ENCODE peak calls at places on chromosome 18, in eight cellular contexts. One of them, this sample, is unnamed.

GRCh38 chr18:62697636-62698035 is 17.7 kb upstream of the PHLPP1 start:
- DNase-seq in NT2/D1: no peak
- DNase-seq in Panc1: no peak
- DNase-seq in fibroblast of the conjunctiva: no peak
- DNase-seq in GM04503: no peak
- DNase-seq in fibroblast of the aortic adventitia: no peak
- DNase-seq in HT-29: no peak
- DNase-seq in T-helper 2 cell: no peak
- DNase-seq in this sample: no peak

GRCh38 chr18:60053747-60054304 is 154.0 kb downstream of the PMAIP1 start:
- DNase-seq in T-helper 2 cell: no peak
- DNase-seq in Panc1: peak
- DNase-seq in HT-29: peak
- DNase-seq in GM04503: peak
- DNase-seq in fibroblast of the aortic adventitia: peak
- DNase-seq in fibroblast of the conjunctiva: peak
- DNase-seq in NT2/D1: no peak
- DNase-seq in this sample: peak

GRCh38 chr18:76493213-76494107 is 1.6 kb downstream of the ZNF516 start:
- DNase-seq in HT-29: no peak
- DNase-seq in GM04503: no peak
- DNase-seq in fibroblast of the conjunctiva: no peak
- DNase-seq in Panc1: no peak
- DNase-seq in NT2/D1: no peak
- DNase-seq in fibroblast of the aortic adventitia: peak
- DNase-seq in T-helper 2 cell: no peak
- DNase-seq in this sample: no peak

GRCh38 chr18:25764777-25765176 is 325.6 kb downstream of the SS18 start:
- DNase-seq in GM04503: no peak
- DNase-seq in T-helper 2 cell: no peak
- DNase-seq in HT-29: no peak
- DNase-seq in Panc1: no peak
- DNase-seq in fibroblast of the aortic adventitia: no peak
- DNase-seq in fibroblast of the conjunctiva: no peak
- DNase-seq in NT2/D1: no peak
- DNase-seq in this sample: no peak

GRCh38 chr18:34787931-34788532 is 77.9 kb downstream of the DTNA start:
- DNase-seq in fibroblast of the aortic adventitia: peak
- DNase-seq in NT2/D1: peak
- DNase-seq in GM04503: no peak
- DNase-seq in Panc1: no peak
- DNase-seq in fibroblast of the conjunctiva: peak
- DNase-seq in HT-29: peak
- DNase-seq in T-helper 2 cell: no peak
- DNase-seq in this sample: no peak

GRCh38 chr18:46155652-46156051 is 51.5 kb downstream of the HAUS1 start:
- DNase-seq in NT2/D1: no peak
- DNase-seq in T-helper 2 cell: peak
- DNase-seq in GM04503: peak
- DNase-seq in Panc1: no peak
- DNase-seq in HT-29: peak
- DNase-seq in fibroblast of the aortic adventitia: peak
- DNase-seq in fibroblast of the conjunctiva: no peak
- DNase-seq in this sample: peak

GRCh38 chr18:63074987-63075404 is 244.6 kb downstream of the BCL2 start:
- DNase-seq in NT2/D1: no peak
- DNase-seq in fibroblast of the conjunctiva: no peak
- DNase-seq in Panc1: no peak
- DNase-seq in fibroblast of the aortic adventitia: peak
- DNase-seq in HT-29: peak
- DNase-seq in GM04503: no peak
- DNase-seq in T-helper 2 cell: peak
- DNase-seq in this sample: no peak

GRCh38 chr18:39647627-39648502 is 2082.3 kb upstream of the CELF4 start:
- DNase-seq in NT2/D1: no peak
- DNase-seq in GM04503: peak
- DNase-seq in Panc1: no peak
- DNase-seq in fibroblast of the conjunctiva: peak
- DNase-seq in T-helper 2 cell: no peak
- DNase-seq in HT-29: no peak
- DNase-seq in fibroblast of the aortic adventitia: peak
- DNase-seq in this sample: peak

GRCh38 chr18:56921888-56922480 is 224.9 kb upstream of the BOD1L2 start:
- DNase-seq in NT2/D1: no peak
- DNase-seq in T-helper 2 cell: no peak
- DNase-seq in HT-29: no peak
- DNase-seq in fibroblast of the aortic adventitia: no peak
- DNase-seq in Panc1: no peak
- DNase-seq in fibroblast of the conjunctiva: no peak
- DNase-seq in GM04503: no peak
- DNase-seq in this sample: no peak

GRCh38 chr18:62105373-62105772 is 81.5 kb downstream of the PIGN start:
- DNase-seq in Panc1: no peak
- DNase-seq in T-helper 2 cell: no peak
- DNase-seq in NT2/D1: no peak
- DNase-seq in fibroblast of the conjunctiva: no peak
- DNase-seq in fibroblast of the aortic adventitia: peak
- DNase-seq in GM04503: no peak
- DNase-seq in HT-29: no peak
- DNase-seq in this sample: no peak